ENCODE peak calls at places on chromosomes 13 and 19, in ten cellular contexts. N, U, F, T, Y, H, P, V, S and M are unnamed samples.

GRCh38 chr13:46995874-46996273 is 99.0 kb upstream of the HTR2A start:
- DNase-seq in F (no peak), S (no peak), T (no peak), N (no peak), U (no peak), V (no peak), Y (no peak), P (no peak), H (no peak), M (no peak)

GRCh38 chr19:28171983-28172382 is 1041.0 kb downstream of the UQCRFS1 start:
- DNase-seq in U (peak; percentile 10), F (no peak), S (no peak), P (no peak), V (no peak), N (no peak), T (no peak), H (no peak), Y (no peak), M (no peak)

GRCh38 chr19:42207767-42208259 is 9.7 kb downstream of the DEDD2 start:
- DNase-seq in N (peak; percentile 31), P (peak; percentile 49), Y (peak; percentile 93), F (no peak), U (peak; percentile 89), S (peak; percentile 83), T (no peak), H (no peak), V (peak; percentile 76), M (peak; percentile 76)

GRCh38 chr19:49343127-49343526 is 7.9 kb downstream of the CD37 start:
- DNase-seq in T (no peak), F (no peak), N (no peak), Y (no peak), P (no peak), S (no peak), V (no peak), H (no peak), U (no peak), M (no peak)

GRCh38 chr19:14683439-14683838 is 6.4 kb upstream of the ZNF333 start:
- DNase-seq in V (no peak), N (no peak), P (no peak), S (no peak), Y (no peak), H (no peak), F (no peak), T (no peak), U (no peak), M (no peak)

GRCh38 chr13:30923423-30923822 is 9.0 kb upstream of the TEX26 start:
- DNase-seq in V (peak; percentile 10), P (no peak), F (no peak), T (no peak), Y (no peak), U (no peak), N (no peak), H (no peak), S (no peak), M (no peak)

GRCh38 chr19:19656451-19657396 is 6.8 kb downstream of the ATP13A1 start:
- DNase-seq in U (no peak), P (no peak), V (no peak), H (no peak), N (no peak), S (no peak), F (no peak), Y (no peak), T (no peak), M (no peak)

GRCh38 chr13:24723206-24723605 is 40.8 kb upstream of the RNF17 start:
- DNase-seq in N (no peak), U (no peak), Y (no peak), V (no peak), H (no peak), S (no peak), F (no peak), P (no peak), T (no peak), M (no peak)

GRCh38 chr13:45678282-45678681 is 23.8 kb upstream of the CBY2 start:
- DNase-seq in P (no peak), H (no peak), U (peak; percentile 19), F (no peak), T (no peak), Y (no peak), S (no peak), V (no peak), N (no peak), M (no peak)

GRCh38 chr19:45275370-45275971 is 24.4 kb downstream of the MARK4 start:
- DNase-seq in S (no peak), P (no peak), F (no peak), V (no peak), U (no peak), T (no peak), N (peak; percentile 53), H (no peak), Y (no peak), M (peak; percentile 11)

GRCh38 chr13:99214691-99215090 is 14.0 kb downstream of the UBAC2 start:
- DNase-seq in F (no peak), Y (no peak), S (no peak), T (no peak), H (no peak), N (no peak), U (no peak), V (no peak), P (no peak), M (no peak)

GRCh38 chr19:2363419-2363818 is 3.4 kb downstream of the TMPRSS9 start:
- DNase-seq in P (no peak), V (no peak), F (no peak), H (no peak), N (no peak), T (no peak), S (no peak), Y (no peak), U (no peak), M (no peak)

GRCh38 chr13:108560092-108560491 is 69.3 kb upstream of the MYO16 start:
- DNase-seq in U (no peak), F (no peak), S (no peak), N (no peak), Y (no peak), P (no peak), V (no peak), T (no peak), H (no peak), M (no peak)

GRCh38 chr13:83692800-83693199 is 189.5 kb downstream of the SLITRK1 start:
- DNase-seq in S (no peak), P (no peak), T (no peak), H (no peak), V (no peak), Y (no peak), U (no peak), N (no peak), F (no peak), M (no peak)
- H3K4me3 ChIP-seq in S (no peak overlapping the region), P (no peak overlapping the region), T (no peak overlapping the region), H (no peak overlapping the region), V (no peak overlapping the region), Y (no peak overlapping the region), U (no peak overlapping the region), N (no peak overlapping the region), F (no peak overlapping the region), M (no peak overlapping the region)

GRCh38 chr19:4035582-4035981 is 28.0 kb downstream of the PIAS4 start:
- DNase-seq in S (no peak), H (no peak), Y (no peak), T (no peak), V (no peak), F (no peak), P (no peak), U (peak; percentile 25), N (no peak), M (no peak)
- H3K4me3 ChIP-seq in S (no peak overlapping the region), H (no peak overlapping the region), Y (no peak overlapping the region), T (no peak overlapping the region), V (no peak overlapping the region), F (no peak overlapping the region), P (no peak overlapping the region), U (no peak overlapping the region), N (no peak overlapping the region), M (no peak overlapping the region)

DNA sequence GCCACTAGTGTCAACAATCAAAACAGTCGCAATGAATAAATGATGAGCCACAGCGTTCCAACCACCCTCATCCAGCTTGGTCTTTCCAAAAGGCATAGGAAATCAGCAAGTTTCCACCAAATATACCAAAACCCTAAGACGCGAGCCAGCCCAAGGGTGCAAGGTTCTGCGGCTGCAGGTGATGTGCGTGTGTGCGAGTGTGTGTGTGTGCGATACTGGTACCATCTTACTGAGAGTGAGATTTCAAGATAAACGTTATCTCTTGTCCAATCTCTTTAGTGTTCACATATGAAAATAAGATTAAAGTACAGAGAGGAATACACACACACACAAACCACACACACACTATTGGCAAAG is 895 bp upstream of the TRPC4 start:
- DNase-seq in S (no peak), N (no peak), V (no peak), T (no peak), Y (no peak), P (no peak), U (no peak), H (no peak), F (no peak), M (no peak)
- H3K4me3 ChIP-seq in S (peak overlapping the region; percentile 52), N (peak overlapping the region; percentile 90), V (no peak overlapping the region), T (no peak overlapping the region), Y (peak overlapping the region; percentile 90), P (peak overlapping the region; percentile 76), U (peak overlapping the region; percentile 62), H (peak overlapping the region; percentile 47), F (no peak overlapping the region), M (peak overlapping the region; percentile 90)

DNA sequence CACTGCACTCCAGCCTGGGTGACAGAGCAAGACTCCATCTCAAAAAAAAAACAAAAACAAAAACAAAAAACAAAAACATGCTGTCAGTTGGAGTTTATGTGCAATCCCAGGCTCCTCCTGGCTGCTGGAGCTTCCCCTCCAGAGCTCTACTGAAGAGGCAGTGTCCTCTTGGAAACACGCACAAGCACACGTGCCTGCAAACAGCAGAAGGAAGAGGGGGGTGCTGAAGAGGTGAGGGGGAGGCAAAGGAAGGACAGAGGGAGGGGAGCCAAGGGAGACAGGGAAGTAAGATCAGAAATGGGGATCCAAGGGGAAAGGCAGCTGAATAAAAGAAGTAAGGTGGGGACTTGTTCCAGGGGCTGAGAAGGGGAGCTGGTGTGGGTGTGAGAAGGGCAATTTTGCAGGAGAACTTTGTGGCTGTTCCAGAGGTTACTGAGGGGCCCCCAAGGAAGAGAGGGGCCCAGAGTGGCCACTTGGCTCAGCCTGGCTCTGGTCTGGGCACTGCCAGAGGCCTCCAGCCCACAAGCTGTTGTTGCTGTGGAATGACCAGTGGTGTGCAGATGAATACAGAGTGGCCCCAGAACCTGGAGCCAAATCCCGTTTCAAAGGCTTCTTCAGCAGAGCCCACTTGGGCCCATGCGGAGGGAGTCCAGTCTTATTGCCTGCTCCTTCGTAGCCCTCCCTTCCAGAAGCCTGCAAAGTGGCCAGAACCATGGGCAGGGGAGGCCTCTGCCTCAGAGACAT is 34.4 kb downstream of the LYL1 start:
- DNase-seq in N (no peak), T (no peak), U (no peak), H (no peak), S (no peak), Y (no peak), V (no peak), F (no peak), P (no peak), M (no peak)
- H3K4me3 ChIP-seq in N (no peak overlapping the region), T (no peak overlapping the region), U (no peak overlapping the region), H (no peak overlapping the region), S (no peak overlapping the region), Y (no peak overlapping the region), V (no peak overlapping the region), F (no peak overlapping the region), P (no peak overlapping the region), M (no peak overlapping the region)